ENCODE peak calls at places on chromosomes 1 and 21, in ten cellular contexts. A is dorsolateral prefrontal cortex, U is mammary epithelial cell, B is heart left ventricle, G is SJSA1, P is AG10803, M is fibroblast of pulmonary artery, E is body of pancreas, D is spleen, W is fibroblast of mammary gland. I is an unnamed sample.

GRCh38 chr1:195097316-195097715 is 1510.9 kb downstream of the KCNT2 start:
- DNase-seq in P (no peak), A (no peak), U (peak; percentile 78), B (no peak), M (no peak), G (no peak), E (no peak), D (no peak), W (no peak), I (no peak)

GRCh38 chr1:2070800-2071530 is 20.8 kb downstream of the PRKCZ start:
- DNase-seq in W (no peak), U (no peak), P (no peak), A (no peak), D (no peak), M (no peak), B (peak; percentile 56), E (no peak), G (no peak), I (no peak)

GRCh38 chr1:54951810-54952226 is 28.6 kb upstream of the TMEM61 start:
- DNase-seq in B (no peak), A (no peak), W (no peak), D (no peak), G (no peak), U (no peak), P (no peak), M (no peak), E (no peak), I (no peak)

GRCh38 chr1:44010935-44011610 is 19.7 kb downstream of the CCDC24 start:
- DNase-seq in A (no peak), E (no peak), U (no peak), P (no peak), B (no peak), W (no peak), G (no peak), D (no peak), M (no peak), I (no peak)

GRCh38 chr1:182229907-182230522 is 161.6 kb downstream of the GLUL start:
- DNase-seq in D (no peak), W (peak; percentile 54), A (no peak), E (no peak), U (no peak), M (no peak), G (no peak), B (no peak), P (peak; percentile 57), I (no peak)

GRCh38 chr1:24952413-24952841 is 22.4 kb upstream of the RUNX3 start:
- DNase-seq in U (peak; percentile 51), M (no peak), D (peak; percentile 73), E (no peak), G (no peak), A (no peak), B (no peak), P (no peak), W (no peak), I (peak; percentile 78)

GRCh38 chr21:38323721-38324591 is 67.2 kb downstream of the KCNJ15 start:
- DNase-seq in A (no peak), D (no peak), P (peak; percentile 99), B (no peak), U (peak; percentile 97), W (peak; percentile 100), G (peak; percentile 44), M (peak; percentile 92), E (no peak), I (no peak)

GRCh38 chr1:36411674-36412648 is 14.3 kb upstream of the LSM10 start:
- DNase-seq in E (no peak), U (peak; percentile 51), B (no peak), W (peak; percentile 13), G (no peak), D (no peak), A (no peak), P (peak; percentile 8), M (peak; percentile 49), I (peak; percentile 61)

GRCh38 chr21:35617491-35617890 is 442.8 kb downstream of the SETD4 start:
- DNase-seq in B (no peak), P (peak; percentile 35), U (no peak), D (no peak), A (no peak), M (no peak), G (no peak), E (no peak), W (no peak), I (no peak)

GRCh38 chr1:28582248-28582615 is 9.8 kb upstream of the RAB42 start:
- DNase-seq in D (no peak), E (no peak), U (peak; percentile 42), M (peak; percentile 54), G (no peak), B (no peak), W (peak; percentile 46), A (no peak), P (peak; percentile 50), I (no peak)

GRCh38 chr1:93839307-93839706 is 39.7 kb downstream of the DNTTIP2 start:
- DNase-seq in G (no peak), W (peak; percentile 96), E (no peak), D (no peak), A (no peak), P (peak; percentile 88), B (no peak), M (peak; percentile 91), U (peak; percentile 71), I (no peak)

GRCh38 chr1:228081578-228082259 is 789 bp upstream of the ARF1 start:
- DNase-seq in W (no peak), D (peak; percentile 89), A (no peak), M (no peak), U (no peak), B (peak; percentile 62), P (no peak), E (no peak), G (no peak), I (peak; percentile 44)

GRCh38 chr1:212951058-212951923 is 950 bp downstream of the VASH2 start:
- DNase-seq in A (no peak), G (no peak), B (peak; percentile 66), U (no peak), M (no peak), E (no peak), D (no peak), P (no peak), W (no peak), I (no peak)

GRCh38 chr1:27789511-27790154 is 16.6 kb downstream of the STX12 start:
- DNase-seq in U (peak; percentile 4), D (no peak), B (no peak), G (peak; percentile 1), W (peak; percentile 67), M (peak; percentile 74), A (no peak), E (no peak), P (peak; percentile 22), I (no peak)

GRCh38 chr1:216388558-216388957 is 34.7 kb downstream of the USH2A start:
- DNase-seq in A (no peak), W (no peak), U (no peak), D (no peak), E (no peak), M (no peak), P (no peak), G (no peak), B (no peak), I (no peak)
- H3K4me3 ChIP-seq in A (no peak overlapping the region), W (no peak overlapping the region), U (no peak overlapping the region), D (no peak overlapping the region), E (no peak overlapping the region), M (no peak overlapping the region), P (no peak overlapping the region), G (no peak overlapping the region), B (no peak overlapping the region), I (no peak overlapping the region)

GRCh38 chr1:923131-923990 is at the start of gene SAMD11:
- DNase-seq in M (peak; percentile 77), B (peak; percentile 90), E (peak; percentile 86), P (peak; percentile 89), U (peak; percentile 80), A (peak; percentile 57), D (peak; percentile 88), W (peak; percentile 69), G (peak; percentile 85), I (peak; percentile 52)

GRCh38 chr1:921011-921837 is 2.5 kb upstream of the SAMD11 start:
- DNase-seq in A (peak; percentile 32), M (peak; percentile 69), W (peak; percentile 68), B (peak; percentile 86), P (peak; percentile 69), U (peak; percentile 60), E (peak; percentile 70), D (no peak), G (peak; percentile 75), I (peak; percentile 33)

GRCh38 chr1:924619-925323 is 1.0 kb downstream of the SAMD11 start:
- DNase-seq in A (no peak), B (no peak), U (peak; percentile 40), M (peak; percentile 29), W (no peak), D (no peak), E (no peak), P (peak; percentile 56), G (peak; percentile 73), I (no peak)

GRCh38 chr1:925532-926421 is 2.1 kb downstream of the SAMD11 start:
- DNase-seq in U (no peak), W (no peak), M (peak; percentile 16), D (no peak), A (no peak), G (peak; percentile 80), E (no peak), P (peak; percentile 53), B (no peak), I (no peak)

GRCh38 chr1:923991-924618 is 382 bp downstream of the SAMD11 start:
- DNase-seq in G (no peak), P (no peak), A (no peak), W (no peak), D (no peak), B (no peak), E (no peak), M (no peak), U (no peak), I (no peak)
- H3K4me3 ChIP-seq in G (peak overlapping the region; percentile 93), P (peak overlapping the region; percentile 61), A (peak overlapping the region; percentile 59), W (no peak overlapping the region), D (peak overlapping the region; percentile 49), B (peak overlapping the region; percentile 52), E (no peak overlapping the region), M (no peak overlapping the region), U (no peak overlapping the region), I (no peak overlapping the region)

GRCh38 chr1:243230914-243231313 is 24.2 kb downstream of the CEP170 start:
- DNase-seq in E (no peak), W (peak; percentile 42), A (no peak), B (no peak), P (peak; percentile 35), D (no peak), G (no peak), M (peak; percentile 35), U (peak; percentile 21), I (no peak)
- H3K4me3 ChIP-seq in E (no peak overlapping the region), W (no peak overlapping the region), A (no peak overlapping the region), B (no peak overlapping the region), P (no peak overlapping the region), D (no peak overlapping the region), G (no peak overlapping the region), M (no peak overlapping the region), U (no peak overlapping the region), I (no peak overlapping the region)

DNA sequence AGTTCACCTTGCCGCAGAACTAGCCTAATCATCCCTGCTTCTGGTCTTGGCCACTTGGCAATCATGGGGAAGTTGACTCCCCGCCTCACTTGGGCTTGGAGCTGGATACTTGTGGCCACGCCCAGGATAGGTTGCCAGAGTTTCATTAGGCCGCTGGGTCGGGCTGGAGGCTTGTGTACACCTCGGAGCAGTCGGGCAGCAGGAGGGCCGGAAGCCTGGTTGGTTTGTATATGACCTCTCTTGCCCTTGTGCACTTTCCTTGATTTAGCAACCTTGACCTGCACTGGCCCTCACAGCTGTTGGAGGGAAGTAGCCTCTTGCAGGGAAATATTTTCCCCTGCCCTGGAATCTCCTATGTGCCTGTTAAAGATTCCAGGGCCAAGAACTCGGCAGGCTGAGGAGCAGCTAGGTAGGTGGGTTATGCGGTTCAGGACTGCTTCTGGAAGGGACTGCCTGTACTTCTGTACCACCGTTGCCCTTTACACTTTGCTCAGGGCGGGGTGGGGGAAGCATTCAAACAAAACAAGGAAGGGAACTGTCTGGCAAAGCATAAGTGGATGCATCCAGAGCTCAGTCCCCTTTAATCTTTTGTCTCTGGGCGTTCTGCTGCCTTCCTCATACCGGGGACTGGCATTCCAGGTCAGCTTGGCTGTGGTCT is 83.5 kb downstream of the UCK2 start:
- DNase-seq in U (no peak), P (no peak), D (no peak), W (peak; percentile 49), M (no peak), G (no peak), E (no peak), B (no peak), A (no peak), I (no peak)
- H3K4me3 ChIP-seq in U (no peak overlapping the region), P (no peak overlapping the region), D (no peak overlapping the region), W (no peak overlapping the region), M (no peak overlapping the region), G (no peak overlapping the region), E (no peak overlapping the region), B (no peak overlapping the region), A (no peak overlapping the region), I (no peak overlapping the region)

I was measured in GM12865.